ENCODE peak calls at places on chromosomes 4 and X, in seven cellular contexts. One of them, this sample, is unnamed.

GRCh38 chrX:120839506-120839905 is 36.2 kb downstream of the CT47B1 start:
- DNase-seq in heart left ventricle: no peak
- DNase-seq in ascending aorta: no peak
- DNase-seq in HCT116: no peak
- DNase-seq in spleen: no peak
- DNase-seq in AG04450: no peak
- DNase-seq in A549: peak; percentile 5
- DNase-seq in this sample: no peak

GRCh38 chrX:152480269-152481212 is 29.4 kb upstream of the GABRA3 start:
- DNase-seq in heart left ventricle: no peak
- DNase-seq in ascending aorta: no peak
- DNase-seq in HCT116: no peak
- DNase-seq in spleen: no peak
- DNase-seq in AG04450: no peak
- DNase-seq in A549: no peak
- DNase-seq in this sample: no peak

GRCh38 chr4:55808187-55808586 is 11.4 kb upstream of the EXOC1L start:
- DNase-seq in heart left ventricle: no peak
- DNase-seq in ascending aorta: no peak
- DNase-seq in HCT116: no peak
- DNase-seq in spleen: no peak
- DNase-seq in AG04450: no peak
- DNase-seq in A549: no peak
- DNase-seq in this sample: no peak

GRCh38 chrX:10189317-10190268 is 32.8 kb downstream of the CLCN4 start:
- DNase-seq in heart left ventricle: peak; percentile 66
- DNase-seq in ascending aorta: peak; percentile 83
- DNase-seq in HCT116: peak; percentile 51
- DNase-seq in spleen: peak; percentile 90
- DNase-seq in AG04450: no peak
- DNase-seq in A549: peak; percentile 77
- DNase-seq in this sample: peak; percentile 37

GRCh38 chr4:138916763-138917162 is 98.8 kb upstream of the NOCT start:
- DNase-seq in heart left ventricle: no peak
- DNase-seq in ascending aorta: no peak
- DNase-seq in HCT116: no peak
- DNase-seq in spleen: no peak
- DNase-seq in AG04450: no peak
- DNase-seq in A549: no peak
- DNase-seq in this sample: no peak

GRCh38 chr4:109411964-109412363 is 21.7 kb upstream of the SEC24B start:
- DNase-seq in heart left ventricle: peak; percentile 35
- DNase-seq in ascending aorta: no peak
- DNase-seq in HCT116: no peak
- DNase-seq in spleen: no peak
- DNase-seq in AG04450: no peak
- DNase-seq in A549: no peak
- DNase-seq in this sample: no peak

GRCh38 chrX:9310596-9310995 is 154.3 kb upstream of the TBL1X start:
- DNase-seq in heart left ventricle: no peak
- DNase-seq in ascending aorta: no peak
- DNase-seq in HCT116: no peak
- DNase-seq in spleen: no peak
- DNase-seq in AG04450: no peak
- DNase-seq in A549: peak; percentile 6
- DNase-seq in this sample: no peak

GRCh38 chrX:12946838-12947544 is 27.9 kb upstream of the TMSB4X start:
- DNase-seq in heart left ventricle: peak; percentile 62
- DNase-seq in ascending aorta: peak; percentile 86
- DNase-seq in HCT116: peak; percentile 60
- DNase-seq in spleen: no peak
- DNase-seq in AG04450: peak; percentile 58
- DNase-seq in A549: peak; percentile 88
- DNase-seq in this sample: peak; percentile 46

GRCh38 chr4:183602444-183603102 is 56.4 kb downstream of the RWDD4 start:
- DNase-seq in heart left ventricle: no peak
- DNase-seq in ascending aorta: no peak
- DNase-seq in HCT116: no peak
- DNase-seq in spleen: no peak
- DNase-seq in AG04450: no peak
- DNase-seq in A549: peak; percentile 14
- DNase-seq in this sample: no peak
- TF ChIP-seq CTCF in heart left ventricle: peak; percentile 14
- TF ChIP-seq CTCF in ascending aorta: peak; percentile 32
- TF ChIP-seq CTCF in HCT116: peak; percentile 23
- TF ChIP-seq CTCF in spleen: peak; percentile 15
- TF ChIP-seq CTCF in AG04450: peak; percentile 57
- TF ChIP-seq CTCF in A549: peak; percentile 37
- TF ChIP-seq CTCF in this sample: no peak

GRCh38 chr4:47415719-47416118 is 47.8 kb downstream of the COMMD8 start:
- DNase-seq in heart left ventricle: no peak
- DNase-seq in ascending aorta: no peak
- DNase-seq in HCT116: no peak
- DNase-seq in spleen: no peak
- DNase-seq in AG04450: no peak
- DNase-seq in A549: no peak
- DNase-seq in this sample: no peak
- TF ChIP-seq CTCF in heart left ventricle: no peak
- TF ChIP-seq CTCF in ascending aorta: no peak
- TF ChIP-seq CTCF in HCT116: no peak
- TF ChIP-seq CTCF in spleen: no peak
- TF ChIP-seq CTCF in AG04450: no peak
- TF ChIP-seq CTCF in A549: no peak
- TF ChIP-seq CTCF in this sample: no peak

GRCh38 chr4:100742045-100742444 is 224.2 kb upstream of the EMCN start:
- DNase-seq in heart left ventricle: no peak
- DNase-seq in ascending aorta: no peak
- DNase-seq in HCT116: peak; percentile 63
- DNase-seq in spleen: no peak
- DNase-seq in AG04450: no peak
- DNase-seq in A549: peak; percentile 55
- DNase-seq in this sample: no peak

DNA sequence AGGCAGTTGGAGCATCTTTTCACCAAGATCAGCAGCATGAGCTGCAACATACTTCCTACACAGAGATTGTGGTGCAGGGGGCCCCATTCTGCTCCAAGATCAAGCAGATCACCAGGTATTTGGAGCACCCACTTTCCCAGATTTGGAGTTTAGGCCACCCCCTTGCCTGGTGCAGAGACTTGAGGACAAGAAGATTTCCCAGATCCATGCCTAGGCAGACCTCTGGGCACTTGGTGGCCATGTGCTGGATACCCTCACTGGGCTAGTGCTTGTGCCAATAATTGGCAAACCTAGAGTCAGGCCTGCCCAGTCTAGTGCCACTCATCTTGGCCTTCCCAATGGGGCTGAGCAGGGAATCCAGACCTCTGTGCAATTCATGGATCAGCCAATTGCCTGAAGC is 228.3 kb upstream of the EMCN start:
- DNase-seq in heart left ventricle: no peak
- DNase-seq in ascending aorta: no peak
- DNase-seq in HCT116: no peak
- DNase-seq in spleen: peak; percentile 27
- DNase-seq in AG04450: no peak
- DNase-seq in A549: no peak
- DNase-seq in this sample: no peak
- TF ChIP-seq CTCF in heart left ventricle: no peak
- TF ChIP-seq CTCF in ascending aorta: no peak
- TF ChIP-seq CTCF in HCT116: no peak
- TF ChIP-seq CTCF in spleen: no peak
- TF ChIP-seq CTCF in AG04450: no peak
- TF ChIP-seq CTCF in A549: no peak
- TF ChIP-seq CTCF in this sample: no peak

DNA sequence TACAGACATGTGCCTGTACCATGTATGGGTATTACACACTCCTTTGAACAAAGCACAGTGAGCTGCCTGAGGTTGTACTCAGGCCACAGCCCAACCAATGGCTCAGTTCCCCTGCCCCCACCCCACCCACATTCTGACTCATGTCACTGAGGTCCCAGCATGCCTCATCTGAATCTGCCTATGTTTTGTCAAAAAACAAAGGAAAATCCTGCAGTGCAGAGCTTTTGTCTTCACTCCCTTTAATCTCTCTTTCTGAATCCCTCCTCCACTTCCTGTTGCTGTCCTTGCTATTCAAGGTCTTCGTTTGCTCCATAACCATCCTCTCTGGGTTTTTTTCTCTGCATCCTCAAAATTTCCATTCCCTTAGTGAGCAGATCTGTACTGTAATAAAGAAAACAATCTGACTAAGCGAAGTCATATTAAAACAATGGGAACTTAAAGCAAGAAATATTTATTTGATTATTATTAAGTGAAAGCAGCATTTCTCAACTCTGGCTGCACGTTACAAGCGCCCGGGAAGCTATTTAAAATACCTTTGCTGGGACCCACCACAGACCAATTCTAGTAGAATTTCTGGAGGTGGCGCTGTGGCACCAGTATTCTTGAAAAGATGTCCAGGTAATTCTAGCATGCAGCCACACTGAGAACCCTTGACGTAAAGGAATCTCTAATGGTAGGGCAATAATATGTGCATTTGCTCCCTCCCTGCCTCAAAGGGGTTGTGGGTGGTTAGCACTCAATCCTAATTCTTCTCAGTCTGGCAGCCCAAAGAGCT is 8.8 kb downstream of the GUCY2F start:
- DNase-seq in heart left ventricle: no peak
- DNase-seq in ascending aorta: no peak
- DNase-seq in HCT116: peak; percentile 27
- DNase-seq in spleen: no peak
- DNase-seq in AG04450: no peak
- DNase-seq in A549: peak; percentile 21
- DNase-seq in this sample: peak; percentile 9
- TF ChIP-seq CTCF in heart left ventricle: no peak
- TF ChIP-seq CTCF in ascending aorta: peak; percentile 8
- TF ChIP-seq CTCF in HCT116: peak; percentile 39
- TF ChIP-seq CTCF in spleen: no peak
- TF ChIP-seq CTCF in AG04450: no peak
- TF ChIP-seq CTCF in A549: no peak
- TF ChIP-seq CTCF in this sample: no peak

DNA sequence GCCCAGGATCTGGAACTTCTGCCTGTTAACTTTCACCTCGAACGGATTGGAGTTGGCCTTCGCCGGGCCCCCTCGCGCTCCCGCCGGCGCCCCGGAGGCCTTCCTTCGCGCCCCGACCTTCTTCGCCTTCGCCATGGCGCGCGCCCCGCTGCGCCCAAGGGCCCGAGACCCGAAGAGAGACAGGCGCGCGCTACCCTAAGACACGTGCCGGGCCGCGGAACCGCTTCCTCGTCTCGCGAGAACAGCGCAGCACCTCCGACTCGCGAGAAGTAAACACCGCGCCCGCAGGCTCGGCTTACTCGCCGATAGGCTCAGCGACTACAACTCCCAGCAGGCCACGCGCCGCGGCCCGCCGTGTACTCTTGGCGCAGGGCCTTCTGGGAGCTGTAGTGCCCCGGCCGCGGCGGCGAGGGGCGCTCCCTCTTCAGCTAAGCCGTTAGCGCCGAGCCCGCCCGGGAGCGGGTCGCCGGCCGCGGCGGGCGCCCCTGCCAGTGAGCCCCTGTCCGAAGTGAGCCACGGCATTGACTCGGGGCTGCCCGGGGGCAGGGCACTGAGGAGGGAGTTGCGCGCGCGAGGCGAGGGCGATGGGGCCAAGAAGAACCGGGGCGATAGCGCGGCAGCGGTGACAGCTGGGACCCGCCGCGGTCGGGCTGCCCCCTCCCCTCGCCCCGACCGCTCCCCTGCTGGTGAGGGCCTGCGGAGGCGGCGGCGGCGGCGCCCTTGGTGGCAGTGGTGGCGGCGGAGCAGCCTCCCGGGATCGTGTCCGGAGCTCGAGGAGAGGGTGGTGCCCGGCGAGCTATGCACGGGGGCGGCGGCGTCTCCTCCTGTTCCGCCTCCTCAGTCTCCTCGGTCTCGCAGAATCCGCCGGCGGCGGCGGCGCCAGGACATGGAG is at the start of the genes GRK4 and NOP14:
- DNase-seq in heart left ventricle: peak; percentile 98
- DNase-seq in ascending aorta: peak; percentile 99
- DNase-seq in HCT116: peak; percentile 93
- DNase-seq in spleen: peak; percentile 100
- DNase-seq in AG04450: peak; percentile 97
- DNase-seq in A549: peak; percentile 97
- DNase-seq in this sample: peak; percentile 99
- TF ChIP-seq CTCF in heart left ventricle: no peak
- TF ChIP-seq CTCF in ascending aorta: peak; percentile 51
- TF ChIP-seq CTCF in HCT116: no peak
- TF ChIP-seq CTCF in spleen: peak; percentile 30
- TF ChIP-seq CTCF in AG04450: peak; percentile 26
- TF ChIP-seq CTCF in A549: no peak
- TF ChIP-seq CTCF in this sample: no peak

This sample was measured in GM20000.